ENCODE peak calls at places on chromosomes 13 and 19, in seven cellular contexts. One of them, this sample, is unnamed.

GRCh38 chr13:42497798-42498197 is 76.2 kb upstream of the TNFSF11 start:
- DNase-seq in A549: no peak
- DNase-seq in AG09319: no peak
- DNase-seq in LHCN-M2: peak; percentile 40
- DNase-seq in nephron progenitor cell: no peak
- DNase-seq in hepatic stellate cell: no peak
- DNase-seq in stimulated activated CD4-positive, alpha-beta T cell treated with anti-CD3 and anti-CD28 coated beads, Interleukin-12 subunit alpha, Interleukin-12 subunit beta, amount 100 ng/mL, for 4 hours: no peak
- DNase-seq in this sample: no peak

GRCh38 chr19:41530761-41531301 is 45.1 kb upstream of the CEACAM21 start:
- DNase-seq in A549: no peak
- DNase-seq in AG09319: no peak
- DNase-seq in LHCN-M2: peak; percentile 19
- DNase-seq in nephron progenitor cell: no peak
- DNase-seq in hepatic stellate cell: no peak
- DNase-seq in stimulated activated CD4-positive, alpha-beta T cell treated with anti-CD3 and anti-CD28 coated beads, Interleukin-12 subunit alpha, Interleukin-12 subunit beta, amount 100 ng/mL, for 4 hours: no peak
- DNase-seq in this sample: no peak

GRCh38 chr13:114017966-114018365 is 44.1 kb upstream of the C13orf46 start:
- DNase-seq in A549: no peak
- DNase-seq in AG09319: no peak
- DNase-seq in LHCN-M2: no peak
- DNase-seq in nephron progenitor cell: no peak
- DNase-seq in hepatic stellate cell: no peak
- DNase-seq in stimulated activated CD4-positive, alpha-beta T cell treated with anti-CD3 and anti-CD28 coated beads, Interleukin-12 subunit alpha, Interleukin-12 subunit beta, amount 100 ng/mL, for 4 hours: no peak
- DNase-seq in this sample: no peak

GRCh38 chr13:57857945-57858344 is 226.4 kb downstream of the PCDH17 start:
- DNase-seq in A549: no peak
- DNase-seq in AG09319: no peak
- DNase-seq in LHCN-M2: no peak
- DNase-seq in nephron progenitor cell: no peak
- DNase-seq in hepatic stellate cell: no peak
- DNase-seq in stimulated activated CD4-positive, alpha-beta T cell treated with anti-CD3 and anti-CD28 coated beads, Interleukin-12 subunit alpha, Interleukin-12 subunit beta, amount 100 ng/mL, for 4 hours: no peak
- DNase-seq in this sample: no peak

GRCh38 chr13:44575741-44576395 is at the start of gene TSC22D1:
- DNase-seq in A549: peak; percentile 23
- DNase-seq in AG09319: no peak
- DNase-seq in LHCN-M2: peak; percentile 58
- DNase-seq in nephron progenitor cell: peak; percentile 57
- DNase-seq in hepatic stellate cell: peak; percentile 35
- DNase-seq in stimulated activated CD4-positive, alpha-beta T cell treated with anti-CD3 and anti-CD28 coated beads, Interleukin-12 subunit alpha, Interleukin-12 subunit beta, amount 100 ng/mL, for 4 hours: peak; percentile 49
- DNase-seq in this sample: no peak

GRCh38 chr13:110563463-110563774 is 1.9 kb upstream of the RAB20 start:
- DNase-seq in A549: no peak
- DNase-seq in AG09319: no peak
- DNase-seq in LHCN-M2: no peak
- DNase-seq in nephron progenitor cell: no peak
- DNase-seq in hepatic stellate cell: no peak
- DNase-seq in stimulated activated CD4-positive, alpha-beta T cell treated with anti-CD3 and anti-CD28 coated beads, Interleukin-12 subunit alpha, Interleukin-12 subunit beta, amount 100 ng/mL, for 4 hours: no peak
- DNase-seq in this sample: no peak

GRCh38 chr13:46668302-46668720 is 115.3 kb downstream of the LRCH1 start:
- DNase-seq in A549: no peak
- DNase-seq in AG09319: peak; percentile 74
- DNase-seq in LHCN-M2: peak; percentile 84
- DNase-seq in nephron progenitor cell: no peak
- DNase-seq in hepatic stellate cell: peak; percentile 44
- DNase-seq in stimulated activated CD4-positive, alpha-beta T cell treated with anti-CD3 and anti-CD28 coated beads, Interleukin-12 subunit alpha, Interleukin-12 subunit beta, amount 100 ng/mL, for 4 hours: no peak
- DNase-seq in this sample: peak; percentile 54

GRCh38 chr19:47190167-47190727 is 40.8 kb downstream of the BBC3 start:
- DNase-seq in A549: peak; percentile 92
- DNase-seq in AG09319: peak; percentile 36
- DNase-seq in LHCN-M2: peak; percentile 89
- DNase-seq in nephron progenitor cell: peak; percentile 25
- DNase-seq in hepatic stellate cell: peak; percentile 56
- DNase-seq in stimulated activated CD4-positive, alpha-beta T cell treated with anti-CD3 and anti-CD28 coated beads, Interleukin-12 subunit alpha, Interleukin-12 subunit beta, amount 100 ng/mL, for 4 hours: peak; percentile 58
- DNase-seq in this sample: no peak

GRCh38 chr13:85223883-85224656 is 575.1 kb downstream of the SLITRK6 start:
- DNase-seq in A549: no peak
- DNase-seq in AG09319: no peak
- DNase-seq in LHCN-M2: no peak
- DNase-seq in nephron progenitor cell: no peak
- DNase-seq in hepatic stellate cell: no peak
- DNase-seq in stimulated activated CD4-positive, alpha-beta T cell treated with anti-CD3 and anti-CD28 coated beads, Interleukin-12 subunit alpha, Interleukin-12 subunit beta, amount 100 ng/mL, for 4 hours: no peak
- DNase-seq in this sample: no peak

GRCh38 chr13:106369091-106369490 is 166.4 kb downstream of the EFNB2 start:
- DNase-seq in A549: no peak
- DNase-seq in AG09319: no peak
- DNase-seq in LHCN-M2: no peak
- DNase-seq in nephron progenitor cell: no peak
- DNase-seq in hepatic stellate cell: no peak
- DNase-seq in stimulated activated CD4-positive, alpha-beta T cell treated with anti-CD3 and anti-CD28 coated beads, Interleukin-12 subunit alpha, Interleukin-12 subunit beta, amount 100 ng/mL, for 4 hours: no peak
- DNase-seq in this sample: no peak

GRCh38 chr13:83453723-83454122 is 428.6 kb downstream of the SLITRK1 start:
- DNase-seq in A549: no peak
- DNase-seq in AG09319: no peak
- DNase-seq in LHCN-M2: no peak
- DNase-seq in nephron progenitor cell: no peak
- DNase-seq in hepatic stellate cell: no peak
- DNase-seq in stimulated activated CD4-positive, alpha-beta T cell treated with anti-CD3 and anti-CD28 coated beads, Interleukin-12 subunit alpha, Interleukin-12 subunit beta, amount 100 ng/mL, for 4 hours: no peak
- DNase-seq in this sample: no peak

GRCh38 chr19:5967994-5968430 is 9.9 kb downstream of the RANBP3 start:
- DNase-seq in A549: peak; percentile 68
- DNase-seq in AG09319: peak; percentile 54
- DNase-seq in LHCN-M2: peak; percentile 78
- DNase-seq in nephron progenitor cell: peak; percentile 74
- DNase-seq in hepatic stellate cell: peak; percentile 86
- DNase-seq in stimulated activated CD4-positive, alpha-beta T cell treated with anti-CD3 and anti-CD28 coated beads, Interleukin-12 subunit alpha, Interleukin-12 subunit beta, amount 100 ng/mL, for 4 hours: peak; percentile 52
- DNase-seq in this sample: no peak

GRCh38 chr19:23381114-23381513 is 14.2 kb downstream of the ZNF91 start:
- DNase-seq in A549: no peak
- DNase-seq in AG09319: no peak
- DNase-seq in LHCN-M2: no peak
- DNase-seq in nephron progenitor cell: no peak
- DNase-seq in hepatic stellate cell: no peak
- DNase-seq in stimulated activated CD4-positive, alpha-beta T cell treated with anti-CD3 and anti-CD28 coated beads, Interleukin-12 subunit alpha, Interleukin-12 subunit beta, amount 100 ng/mL, for 4 hours: no peak
- DNase-seq in this sample: no peak

GRCh38 chr19:3482507-3483225 is 575 bp downstream of the SMIM44 start:
- DNase-seq in A549: no peak
- DNase-seq in AG09319: no peak
- DNase-seq in LHCN-M2: no peak
- DNase-seq in nephron progenitor cell: no peak
- DNase-seq in hepatic stellate cell: no peak
- DNase-seq in stimulated activated CD4-positive, alpha-beta T cell treated with anti-CD3 and anti-CD28 coated beads, Interleukin-12 subunit alpha, Interleukin-12 subunit beta, amount 100 ng/mL, for 4 hours: no peak
- DNase-seq in this sample: no peak

GRCh38 chr19:11849264-11849615 is 714 bp downstream of the ZNF439 start:
- DNase-seq in A549: no peak
- DNase-seq in AG09319: no peak
- DNase-seq in LHCN-M2: no peak
- DNase-seq in nephron progenitor cell: no peak
- DNase-seq in hepatic stellate cell: no peak
- DNase-seq in stimulated activated CD4-positive, alpha-beta T cell treated with anti-CD3 and anti-CD28 coated beads, Interleukin-12 subunit alpha, Interleukin-12 subunit beta, amount 100 ng/mL, for 4 hours: no peak
- DNase-seq in this sample: no peak

GRCh38 chr19:4839192-4839591 is 7.7 kb upstream of the TICAM1 start:
- DNase-seq in A549: no peak
- DNase-seq in AG09319: no peak
- DNase-seq in LHCN-M2: no peak
- DNase-seq in nephron progenitor cell: no peak
- DNase-seq in hepatic stellate cell: no peak
- DNase-seq in stimulated activated CD4-positive, alpha-beta T cell treated with anti-CD3 and anti-CD28 coated beads, Interleukin-12 subunit alpha, Interleukin-12 subunit beta, amount 100 ng/mL, for 4 hours: no peak
- DNase-seq in this sample: no peak

GRCh38 chr19:14023404-14024235 is 4.3 kb upstream of the RLN3 start:
- DNase-seq in A549: peak; percentile 71
- DNase-seq in AG09319: no peak
- DNase-seq in LHCN-M2: peak; percentile 20
- DNase-seq in nephron progenitor cell: peak; percentile 58
- DNase-seq in hepatic stellate cell: peak; percentile 72
- DNase-seq in stimulated activated CD4-positive, alpha-beta T cell treated with anti-CD3 and anti-CD28 coated beads, Interleukin-12 subunit alpha, Interleukin-12 subunit beta, amount 100 ng/mL, for 4 hours: no peak
- DNase-seq in this sample: no peak

GRCh38 chr13:29508130-29508873 is 87.2 kb downstream of the SLC7A1 start:
- DNase-seq in A549: peak; percentile 69
- DNase-seq in AG09319: peak; percentile 65
- DNase-seq in LHCN-M2: peak; percentile 64
- DNase-seq in nephron progenitor cell: peak; percentile 91
- DNase-seq in hepatic stellate cell: peak; percentile 93
- DNase-seq in stimulated activated CD4-positive, alpha-beta T cell treated with anti-CD3 and anti-CD28 coated beads, Interleukin-12 subunit alpha, Interleukin-12 subunit beta, amount 100 ng/mL, for 4 hours: peak; percentile 72
- DNase-seq in this sample: no peak

GRCh38 chr13:30038884-30039283 is 188.5 kb upstream of the UBL3 start:
- DNase-seq in A549: no peak
- DNase-seq in AG09319: peak; percentile 52
- DNase-seq in LHCN-M2: no peak
- DNase-seq in nephron progenitor cell: no peak
- DNase-seq in hepatic stellate cell: peak; percentile 54
- DNase-seq in stimulated activated CD4-positive, alpha-beta T cell treated with anti-CD3 and anti-CD28 coated beads, Interleukin-12 subunit alpha, Interleukin-12 subunit beta, amount 100 ng/mL, for 4 hours: no peak
- DNase-seq in this sample: no peak

This sample was measured in BJ.